ENCODE peak calls at places on chromosomes 4 and X, in four cellular contexts. One of them, this sample, is unnamed.

GRCh38 chr4:154205471-154205870 is 286.1 kb downstream of the DCHS2 start:
- DNase-seq in activated gamma-delta T cell treated with Interleukin-2 at 50 U/mL for 16 hours: no peak
- DNase-seq in HFFc6: no peak
- DNase-seq in left kidney: peak; percentile 28
- DNase-seq in this sample: no peak

GRCh38 chrX:10039821-10040793 is 72.9 kb downstream of the CLDN34 start:
- DNase-seq in activated gamma-delta T cell treated with Interleukin-2 at 50 U/mL for 16 hours: no peak
- DNase-seq in HFFc6: no peak
- DNase-seq in left kidney: no peak
- DNase-seq in this sample: no peak

GRCh38 chrX:65726708-65727107 is 59.3 kb downstream of the MSN start:
- DNase-seq in activated gamma-delta T cell treated with Interleukin-2 at 50 U/mL for 16 hours: no peak
- DNase-seq in HFFc6: no peak
- DNase-seq in left kidney: no peak
- DNase-seq in this sample: no peak

GRCh38 chr4:183284965-183285364 is 35.1 kb downstream of the CLDN22 start:
- DNase-seq in activated gamma-delta T cell treated with Interleukin-2 at 50 U/mL for 16 hours: no peak
- DNase-seq in HFFc6: peak; percentile 60
- DNase-seq in left kidney: peak; percentile 17
- DNase-seq in this sample: no peak

GRCh38 chr4:145735330-145735638 is 55.3 kb downstream of the C4orf51 start:
- DNase-seq in activated gamma-delta T cell treated with Interleukin-2 at 50 U/mL for 16 hours: no peak
- DNase-seq in HFFc6: peak; percentile 98
- DNase-seq in left kidney: peak; percentile 38
- DNase-seq in this sample: no peak

GRCh38 chr4:123603165-123603564 is 206.6 kb downstream of the SPRY1 start:
- DNase-seq in activated gamma-delta T cell treated with Interleukin-2 at 50 U/mL for 16 hours: no peak
- DNase-seq in HFFc6: no peak
- DNase-seq in left kidney: no peak
- DNase-seq in this sample: no peak

GRCh38 chr4:101169044-101170014 is 178.0 kb downstream of the PPP3CA start:
- DNase-seq in activated gamma-delta T cell treated with Interleukin-2 at 50 U/mL for 16 hours: peak; percentile 43
- DNase-seq in HFFc6: peak; percentile 63
- DNase-seq in left kidney: peak; percentile 88
- DNase-seq in this sample: peak; percentile 69

GRCh38 chr4:89307446-89308160 is at the start of gene GPRIN3:
- DNase-seq in activated gamma-delta T cell treated with Interleukin-2 at 50 U/mL for 16 hours: peak; percentile 54
- DNase-seq in HFFc6: no peak
- DNase-seq in left kidney: peak; percentile 83
- DNase-seq in this sample: peak; percentile 81

GRCh38 chr4:948936-949300 is 16.7 kb downstream of the TMEM175 start:
- DNase-seq in activated gamma-delta T cell treated with Interleukin-2 at 50 U/mL for 16 hours: no peak
- DNase-seq in HFFc6: no peak
- DNase-seq in left kidney: no peak
- DNase-seq in this sample: no peak

GRCh38 chrX:15511563-15511962 is 11.0 kb downstream of the BMX start:
- DNase-seq in activated gamma-delta T cell treated with Interleukin-2 at 50 U/mL for 16 hours: no peak
- DNase-seq in HFFc6: no peak
- DNase-seq in left kidney: no peak
- DNase-seq in this sample: no peak

GRCh38 chr4:7172946-7173345 is 19.4 kb upstream of the SORCS2 start:
- DNase-seq in activated gamma-delta T cell treated with Interleukin-2 at 50 U/mL for 16 hours: no peak
- DNase-seq in HFFc6: no peak
- DNase-seq in left kidney: no peak
- DNase-seq in this sample: no peak

GRCh38 chr4:155173371-155173770 is 35.1 kb upstream of the NPY2R start:
- DNase-seq in activated gamma-delta T cell treated with Interleukin-2 at 50 U/mL for 16 hours: no peak
- DNase-seq in HFFc6: no peak
- DNase-seq in left kidney: no peak
- DNase-seq in this sample: no peak

GRCh38 chr4:99378876-99379275 is 26.3 kb upstream of the ADH1C start:
- DNase-seq in activated gamma-delta T cell treated with Interleukin-2 at 50 U/mL for 16 hours: no peak
- DNase-seq in HFFc6: no peak
- DNase-seq in left kidney: no peak
- DNase-seq in this sample: no peak

GRCh38 chrX:68830486-68831404 is 1.9 kb downstream of the EFNB1 start:
- DNase-seq in activated gamma-delta T cell treated with Interleukin-2 at 50 U/mL for 16 hours: no peak
- DNase-seq in HFFc6: no peak
- DNase-seq in left kidney: no peak
- DNase-seq in this sample: no peak

GRCh38 chr4:184653650-184654049 is 4.1 kb downstream of the PRIMPOL start:
- DNase-seq in activated gamma-delta T cell treated with Interleukin-2 at 50 U/mL for 16 hours: no peak
- DNase-seq in HFFc6: peak; percentile 72
- DNase-seq in left kidney: no peak
- DNase-seq in this sample: no peak

GRCh38 chr4:176538217-176538925 is 218.6 kb downstream of the SPCS3 start:
- DNase-seq in activated gamma-delta T cell treated with Interleukin-2 at 50 U/mL for 16 hours: no peak
- DNase-seq in HFFc6: peak; percentile 91
- DNase-seq in left kidney: no peak
- DNase-seq in this sample: no peak

GRCh38 chr4:102850373-102850772 is 18.4 kb upstream of the CISD2 start:
- DNase-seq in activated gamma-delta T cell treated with Interleukin-2 at 50 U/mL for 16 hours: no peak
- DNase-seq in HFFc6: no peak
- DNase-seq in left kidney: no peak
- DNase-seq in this sample: no peak

GRCh38 chr4:78004270-78004669 is 52.9 kb upstream of the FRAS1 start:
- DNase-seq in activated gamma-delta T cell treated with Interleukin-2 at 50 U/mL for 16 hours: no peak
- DNase-seq in HFFc6: peak; percentile 9
- DNase-seq in left kidney: no peak
- DNase-seq in this sample: no peak

GRCh38 chrX:121102101-121102500 is 54.7 kb downstream of the GLUD2 start:
- DNase-seq in activated gamma-delta T cell treated with Interleukin-2 at 50 U/mL for 16 hours: no peak
- DNase-seq in HFFc6: no peak
- DNase-seq in left kidney: no peak
- DNase-seq in this sample: no peak

GRCh38 chr4:3724319-3725231 is 41.6 kb upstream of the ADRA2C start:
- DNase-seq in activated gamma-delta T cell treated with Interleukin-2 at 50 U/mL for 16 hours: no peak
- DNase-seq in HFFc6: no peak
- DNase-seq in left kidney: peak; percentile 72
- DNase-seq in this sample: no peak

GRCh38 chrX:152154050-152154449 is 15.7 kb upstream of the MAGEA10 start:
- DNase-seq in activated gamma-delta T cell treated with Interleukin-2 at 50 U/mL for 16 hours: no peak
- DNase-seq in HFFc6: no peak
- DNase-seq in left kidney: no peak
- DNase-seq in this sample: no peak

GRCh38 chr4:161573836-161574235 is 590.0 kb downstream of the FSTL5 start:
- DNase-seq in activated gamma-delta T cell treated with Interleukin-2 at 50 U/mL for 16 hours: no peak
- DNase-seq in HFFc6: no peak
- DNase-seq in left kidney: no peak
- DNase-seq in this sample: no peak

GRCh38 chr4:127783026-127783769 is 1.1 kb downstream of the HSPA4L start:
- DNase-seq in activated gamma-delta T cell treated with Interleukin-2 at 50 U/mL for 16 hours: no peak
- DNase-seq in HFFc6: peak; percentile 10
- DNase-seq in left kidney: peak; percentile 76
- DNase-seq in this sample: no peak

GRCh38 chrX:70254063-70254400 is 6.0 kb downstream of the P2RY4 start:
- DNase-seq in activated gamma-delta T cell treated with Interleukin-2 at 50 U/mL for 16 hours: no peak
- DNase-seq in HFFc6: no peak
- DNase-seq in left kidney: no peak
- DNase-seq in this sample: no peak

GRCh38 chr4:89588366-89588765 is 248.6 kb downstream of the SNCA start:
- DNase-seq in activated gamma-delta T cell treated with Interleukin-2 at 50 U/mL for 16 hours: no peak
- DNase-seq in HFFc6: no peak
- DNase-seq in left kidney: no peak
- DNase-seq in this sample: no peak

GRCh38 chrX:102599084-102599949 is at the start of gene ARMCX5:
- DNase-seq in activated gamma-delta T cell treated with Interleukin-2 at 50 U/mL for 16 hours: peak; percentile 60
- DNase-seq in HFFc6: peak; percentile 76
- DNase-seq in left kidney: peak; percentile 96
- DNase-seq in this sample: peak; percentile 39

GRCh38 chrX:53251307-53251706 is 26.3 kb upstream of the KDM5C start:
- DNase-seq in activated gamma-delta T cell treated with Interleukin-2 at 50 U/mL for 16 hours: no peak
- DNase-seq in HFFc6: no peak
- DNase-seq in left kidney: no peak
- DNase-seq in this sample: no peak

GRCh38 chr4:20279381-20279780 is 27.7 kb downstream of the SLIT2 start:
- DNase-seq in activated gamma-delta T cell treated with Interleukin-2 at 50 U/mL for 16 hours: no peak
- DNase-seq in HFFc6: no peak
- DNase-seq in left kidney: no peak
- DNase-seq in this sample: no peak

GRCh38 chrX:18714910-18715309 is 7.5 kb downstream of the PPEF1 start:
- DNase-seq in activated gamma-delta T cell treated with Interleukin-2 at 50 U/mL for 16 hours: no peak
- DNase-seq in HFFc6: no peak
- DNase-seq in left kidney: no peak
- DNase-seq in this sample: no peak

GRCh38 chr4:45442466-45442865 is 681.4 kb downstream of the GABRG1 start:
- DNase-seq in activated gamma-delta T cell treated with Interleukin-2 at 50 U/mL for 16 hours: no peak
- DNase-seq in HFFc6: no peak
- DNase-seq in left kidney: peak; percentile 29
- DNase-seq in this sample: no peak

GRCh38 chrX:537156-537555 is 93.4 kb upstream of the SHOX start:
- DNase-seq in activated gamma-delta T cell treated with Interleukin-2 at 50 U/mL for 16 hours: no peak
- DNase-seq in HFFc6: no peak
- DNase-seq in left kidney: no peak
- DNase-seq in this sample: no peak

GRCh38 chr4:123109129-123109528 is 186.7 kb upstream of the NUDT6 start:
- DNase-seq in activated gamma-delta T cell treated with Interleukin-2 at 50 U/mL for 16 hours: no peak
- DNase-seq in HFFc6: no peak
- DNase-seq in left kidney: no peak
- DNase-seq in this sample: no peak